ENCODE peak calls at places on chromosomes 3 and 15, in four cellular contexts. F, O, A and N are unnamed samples.

GRCh38 chr3:64717872-64718613 is 30.2 kb upstream of the ADAMTS9 start:
- DNase-seq in A (peak; percentile 31), F (no peak), O (no peak), N (peak; percentile 55)

GRCh38 chr15:95085056-95085455 is 853.7 kb downstream of the MCTP2 start:
- DNase-seq in O (no peak), A (no peak), F (no peak), N (peak; percentile 2)

GRCh38 chr15:81419304-81419943 is 45.4 kb upstream of the TMC3 start:
- DNase-seq in A (no peak), O (no peak), F (peak; percentile 79), N (peak; percentile 69)

GRCh38 chr3:47314056-47314764 is 31.5 kb downstream of the KLHL18 start:
- DNase-seq in F (no peak), O (no peak), A (no peak), N (no peak)

GRCh38 chr3:71495708-71496472 is 87.6 kb downstream of the FOXP1 start:
- DNase-seq in O (no peak), A (peak; percentile 96), F (peak; percentile 91), N (peak; percentile 72)

GRCh38 chr3:50168791-50169190 is 13.7 kb downstream of the SEMA3F start:
- DNase-seq in F (no peak), A (no peak), O (no peak), N (no peak)

GRCh38 chr3:72746412-72747411 is 101.5 kb downstream of the SHQ1 start:
- DNase-seq in O (no peak), A (no peak), F (peak; percentile 60), N (peak; percentile 30)

GRCh38 chr3:37114251-37115145 is 59.9 kb downstream of the LRRFIP2 start:
- DNase-seq in F (peak; percentile 95), A (peak; percentile 92), O (no peak), N (peak; percentile 89)

GRCh38 chr15:34084086-34084485 is 17.6 kb downstream of the EMC7 start:
- DNase-seq in O (no peak), A (peak; percentile 94), F (peak; percentile 84), N (no peak)

GRCh38 chr3:10400749-10401495 is 80.0 kb upstream of the SEC13 start:
- DNase-seq in A (no peak), O (no peak), F (no peak), N (no peak)

GRCh38 chr3:50173685-50174516 is 17.5 kb upstream of the GNAT1 start:
- DNase-seq in A (no peak), O (no peak), F (no peak), N (no peak)

GRCh38 chr15:50890751-50891150 is 17.7 kb upstream of the AP4E1 start:
- DNase-seq in O (no peak), A (peak; percentile 24), F (peak; percentile 38), N (peak; percentile 20)

GRCh38 chr3:81936817-81937216 is 175.4 kb upstream of the GBE1 start:
- DNase-seq in F (no peak), A (no peak), O (peak; percentile 53), N (no peak)

GRCh38 chr3:16606398-16606797 is 1.2 kb upstream of the DAZL start:
- DNase-seq in O (no peak), A (peak; percentile 7), F (no peak), N (no peak)

GRCh38 chr3:27667751-27668150 is 54.4 kb downstream of the EOMES start:
- DNase-seq in F (no peak), O (no peak), A (no peak), N (no peak)

GRCh38 chr3:69255928-69256327 is 130.0 kb downstream of the FRMD4B start:
- DNase-seq in F (no peak), A (no peak), O (no peak), N (no peak)

GRCh38 chr3:17155951-17156350 is 271.2 kb downstream of the PLCL2 start:
- DNase-seq in F (no peak), A (no peak), O (no peak), N (no peak)

GRCh38 chr3:140292684-140293083 is 357.7 kb downstream of the CLSTN2 start:
- DNase-seq in O (no peak), F (no peak), A (peak; percentile 98), N (peak; percentile 73)

GRCh38 chr3:197878427-197878826 is 71.6 kb upstream of the RPL35A start:
- DNase-seq in O (no peak), F (no peak), A (no peak), N (no peak)

GRCh38 chr15:69044899-69045298 is 30.4 kb downstream of the NOX5 start:
- DNase-seq in F (peak; percentile 69), O (no peak), A (peak; percentile 95), N (peak; percentile 69)

GRCh38 chr3:129583289-129583688 is 23.2 kb downstream of the PLXND1 start:
- DNase-seq in A (no peak), F (no peak), O (no peak), N (no peak)

GRCh38 chr15:78988361-78988911 is 43.6 kb upstream of the CTSH start:
- DNase-seq in F (peak; percentile 99), A (peak; percentile 97), O (peak; percentile 18), N (peak; percentile 94)

GRCh38 chr3:111750278-111750884 is 108.7 kb upstream of the PHLDB2 start:
- DNase-seq in O (no peak), A (peak; percentile 25), F (no peak), N (no peak)

GRCh38 chr15:71296032-71296686 is 180.9 kb downstream of the THSD4 start:
- DNase-seq in F (peak; percentile 96), O (no peak), A (peak; percentile 76), N (peak; percentile 77)

GRCh38 chr3:124504332-124505059 is 225.8 kb upstream of the UMPS start:
- DNase-seq in A (peak; percentile 84), O (no peak), F (peak; percentile 40), N (peak; percentile 72)

DNA sequence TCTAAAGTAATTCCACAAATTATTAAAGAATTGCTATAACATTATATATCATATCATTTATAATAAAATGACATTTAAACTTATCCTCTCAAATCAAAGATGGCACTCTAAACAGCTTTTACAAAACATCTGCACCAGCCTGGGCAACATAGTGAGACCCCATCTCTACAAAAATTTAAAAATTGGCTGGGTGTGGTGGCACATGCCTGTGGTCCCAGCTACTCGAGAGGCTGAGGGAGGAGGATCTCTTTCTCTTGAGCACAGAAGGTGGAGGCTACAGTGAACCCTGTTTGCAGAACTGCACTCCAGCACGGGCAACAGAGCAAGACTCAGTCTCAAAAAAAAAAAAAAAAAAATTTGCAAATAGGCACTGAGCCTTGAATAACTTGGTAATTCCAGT is 63.1 kb downstream of the PIK3CB start:
- DNase-seq in O (no peak), A (no peak), F (no peak), N (no peak)
- H3K36me3 ChIP-seq in O (peaks cover 24% of the 10 kb centered on the region), A (no peaks in the 10 kb centered on the region), F (peaks cover 5% of the 10 kb centered on the region), N (no peaks in the 10 kb centered on the region)

GRCh38 chr15:90883526-90883931 is 775 bp upstream of the FES start:
- DNase-seq in O (no peak), A (peak; percentile 39), F (no peak), N (no peak)
- H3K9ac ChIP-seq in O (no peak overlapping the region), A (peak overlapping the region; percentile 85), F (peak overlapping the region; percentile 17), N (peak overlapping the region; percentile 90)

DNA sequence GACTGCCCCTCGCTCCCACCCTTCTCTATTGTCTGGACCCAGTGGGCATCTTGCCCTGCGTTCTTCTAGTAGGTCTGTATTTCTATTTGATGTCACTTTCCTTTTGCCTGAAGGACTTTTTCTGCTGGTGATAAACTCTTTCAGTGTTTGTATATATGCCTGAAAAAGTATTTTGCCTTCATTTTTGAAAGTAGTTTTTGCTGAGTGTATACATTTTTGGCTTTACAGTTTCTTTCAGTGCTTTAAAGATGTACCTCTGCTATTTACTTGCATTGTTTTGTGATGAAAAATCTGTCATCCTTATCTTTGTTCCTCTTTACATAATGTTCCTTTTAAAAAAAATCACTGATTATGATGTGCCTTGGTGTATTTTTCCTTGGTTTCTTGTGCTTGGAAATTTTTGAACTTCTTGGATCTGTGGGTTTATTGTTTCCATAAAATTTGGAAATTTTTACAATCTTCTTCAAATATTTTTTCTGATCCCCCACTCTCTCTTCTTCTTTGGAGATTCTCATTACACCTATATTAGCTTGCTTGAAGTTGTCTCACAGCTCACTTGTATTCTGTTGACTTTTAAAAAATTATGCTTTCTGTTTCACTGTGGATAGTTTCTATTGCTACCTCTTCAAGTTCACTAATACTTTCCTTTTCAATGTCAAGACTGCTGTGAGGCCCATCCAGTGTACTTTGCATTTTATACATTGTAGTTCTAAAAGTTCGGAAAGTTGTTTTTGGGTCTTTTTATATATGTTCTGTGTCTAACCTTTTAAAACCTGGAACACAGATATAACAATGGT is 67.8 kb downstream of the RGMA start:
- DNase-seq in A (no peak), O (no peak), F (no peak), N (no peak)
- H3K36me3 ChIP-seq in A (peaks cover 90% of the 10 kb centered on the region), O (peaks cover 99% of the 10 kb centered on the region), F (peaks cover 62% of the 10 kb centered on the region), N (peaks cover 95% of the 10 kb centered on the region)

GRCh38 chr3:123261666-123262065 is 59.9 kb downstream of the SEC22A start:
- DNase-seq in A (no peak), O (no peak), F (no peak), N (no peak)
- H3K9ac ChIP-seq in A (no peak overlapping the region), O (no peak overlapping the region), F (no peak overlapping the region), N (no peak overlapping the region)

GRCh38 chr15:84645997-84646396 is 8.1 kb downstream of the WDR73 start:
- DNase-seq in A (no peak), O (no peak), F (no peak), N (no peak)
- H3K36me3 ChIP-seq in A (peaks cover 58% of the 10 kb centered on the region), O (peaks cover 82% of the 10 kb centered on the region), F (peaks cover 70% of the 10 kb centered on the region), N (peaks cover 92% of the 10 kb centered on the region)

DNA sequence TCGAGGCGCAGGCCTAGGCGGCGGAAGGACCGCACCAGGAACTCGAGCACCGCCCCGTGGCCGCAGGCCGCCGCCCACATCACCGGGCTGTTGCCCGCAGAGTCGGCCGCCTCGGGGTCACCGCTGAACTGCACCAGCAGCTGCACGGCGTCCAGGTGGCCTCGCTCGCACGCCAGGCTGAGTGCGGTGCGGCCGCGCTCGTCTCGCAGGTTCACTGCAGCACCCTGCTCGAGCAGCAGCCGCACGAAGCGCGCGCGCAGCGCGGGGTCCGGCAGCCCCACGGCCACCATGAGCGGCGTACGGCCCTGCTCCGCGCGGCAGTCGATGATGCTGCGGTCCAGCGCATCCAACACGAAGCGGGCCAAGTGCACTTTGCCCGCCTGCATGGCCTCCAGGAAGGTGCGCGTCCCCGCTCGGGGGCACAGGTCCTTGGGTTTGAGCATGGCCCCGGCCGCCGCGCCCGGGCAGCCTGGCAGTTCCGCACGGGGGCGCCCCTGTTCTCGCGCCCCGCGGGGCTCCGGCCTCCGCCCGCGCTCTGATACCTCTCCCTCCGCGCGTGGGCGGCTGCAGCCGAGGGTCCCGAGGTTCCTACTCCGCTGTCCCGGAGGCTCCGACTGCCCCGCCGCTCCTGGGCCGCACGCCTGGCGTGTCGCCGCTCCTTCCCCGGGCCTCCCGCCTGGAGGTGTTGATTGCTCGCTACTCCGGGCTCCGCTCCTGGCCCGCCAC is 557 bp downstream of the ANKRD63 start:
- DNase-seq in O (no peak), A (peak; percentile 48), F (no peak), N (peak; percentile 36)
- H3K9ac ChIP-seq in O (no peak overlapping the region), A (no peak overlapping the region), F (no peak overlapping the region), N (no peak overlapping the region)